ENCODE peak calls at places on chromosomes 11 and 22, in five cellular contexts. One of them, this sample, is unnamed.

GRCh38 chr11:83437939-83438338 is 151.8 kb upstream of the CCDC90B start:
- DNase-seq in kidney: no peak
- DNase-seq in left ventricle myocardium inferior: no peak
- DNase-seq in ascending aorta: no peak
- DNase-seq in dorsolateral prefrontal cortex: no peak
- DNase-seq in this sample: no peak

GRCh38 chr11:12092714-12093113 is 17.7 kb upstream of the MICAL2 start:
- DNase-seq in kidney: no peak
- DNase-seq in left ventricle myocardium inferior: no peak
- DNase-seq in ascending aorta: no peak
- DNase-seq in dorsolateral prefrontal cortex: no peak
- DNase-seq in this sample: no peak

GRCh38 chr11:125207866-125208425 is 43.4 kb downstream of the PKNOX2 start:
- DNase-seq in kidney: no peak
- DNase-seq in left ventricle myocardium inferior: no peak
- DNase-seq in ascending aorta: no peak
- DNase-seq in dorsolateral prefrontal cortex: no peak
- DNase-seq in this sample: no peak

GRCh38 chr11:78851883-78852586 is 277.4 kb upstream of the NARS2 start:
- DNase-seq in kidney: no peak
- DNase-seq in left ventricle myocardium inferior: no peak
- DNase-seq in ascending aorta: no peak
- DNase-seq in dorsolateral prefrontal cortex: no peak
- DNase-seq in this sample: no peak

GRCh38 chr11:126164781-126165180 is 46.7 kb downstream of the RPUSD4 start:
- DNase-seq in kidney: no peak
- DNase-seq in left ventricle myocardium inferior: peak
- DNase-seq in ascending aorta: no peak
- DNase-seq in dorsolateral prefrontal cortex: no peak
- DNase-seq in this sample: no peak

GRCh38 chr11:72585762-72586590 is 88.2 kb downstream of the PDE2A start:
- DNase-seq in kidney: peak
- DNase-seq in left ventricle myocardium inferior: peak
- DNase-seq in ascending aorta: no peak
- DNase-seq in dorsolateral prefrontal cortex: peak
- DNase-seq in this sample: peak

GRCh38 chr22:17842386-17842785 is 68.1 kb upstream of the BID start:
- DNase-seq in kidney: no peak
- DNase-seq in left ventricle myocardium inferior: no peak
- DNase-seq in ascending aorta: no peak
- DNase-seq in dorsolateral prefrontal cortex: no peak
- DNase-seq in this sample: no peak

GRCh38 chr11:9568854-9569587 is 4.4 kb upstream of the WEE1 start:
- DNase-seq in kidney: peak
- DNase-seq in left ventricle myocardium inferior: peak
- DNase-seq in ascending aorta: no peak
- DNase-seq in dorsolateral prefrontal cortex: no peak
- DNase-seq in this sample: peak

GRCh38 chr22:20044495-20045151 is 23.7 kb downstream of the TANGO2 start:
- DNase-seq in kidney: no peak
- DNase-seq in left ventricle myocardium inferior: no peak
- DNase-seq in ascending aorta: no peak
- DNase-seq in dorsolateral prefrontal cortex: no peak
- DNase-seq in this sample: no peak

GRCh38 chr22:25100402-25100801 is 99.3 kb upstream of the CRYBB3 start:
- DNase-seq in kidney: no peak
- DNase-seq in left ventricle myocardium inferior: no peak
- DNase-seq in ascending aorta: no peak
- DNase-seq in dorsolateral prefrontal cortex: no peak
- DNase-seq in this sample: no peak

GRCh38 chr11:37942081-37942480 is 1344.0 kb upstream of the RAG2 start:
- DNase-seq in kidney: no peak
- DNase-seq in left ventricle myocardium inferior: no peak
- DNase-seq in ascending aorta: no peak
- DNase-seq in dorsolateral prefrontal cortex: no peak
- DNase-seq in this sample: no peak

GRCh38 chr11:117970400-117971024 is 15.7 kb upstream of the IL10RA start:
- DNase-seq in kidney: no peak
- DNase-seq in left ventricle myocardium inferior: no peak
- DNase-seq in ascending aorta: no peak
- DNase-seq in dorsolateral prefrontal cortex: no peak
- DNase-seq in this sample: no peak

GRCh38 chr11:6694229-6694535 is 11.0 kb upstream of the MRPL17 start:
- DNase-seq in kidney: no peak
- DNase-seq in left ventricle myocardium inferior: no peak
- DNase-seq in ascending aorta: no peak
- DNase-seq in dorsolateral prefrontal cortex: no peak
- DNase-seq in this sample: no peak

GRCh38 chr11:6692128-6692527 is 9.0 kb upstream of the MRPL17 start:
- DNase-seq in kidney: no peak
- DNase-seq in left ventricle myocardium inferior: no peak
- DNase-seq in ascending aorta: no peak
- DNase-seq in dorsolateral prefrontal cortex: no peak
- DNase-seq in this sample: no peak

GRCh38 chr11:6693342-6694228 is 10.4 kb upstream of the MRPL17 start:
- DNase-seq in kidney: no peak
- DNase-seq in left ventricle myocardium inferior: no peak
- DNase-seq in ascending aorta: peak
- DNase-seq in dorsolateral prefrontal cortex: no peak
- DNase-seq in this sample: no peak

DNA sequence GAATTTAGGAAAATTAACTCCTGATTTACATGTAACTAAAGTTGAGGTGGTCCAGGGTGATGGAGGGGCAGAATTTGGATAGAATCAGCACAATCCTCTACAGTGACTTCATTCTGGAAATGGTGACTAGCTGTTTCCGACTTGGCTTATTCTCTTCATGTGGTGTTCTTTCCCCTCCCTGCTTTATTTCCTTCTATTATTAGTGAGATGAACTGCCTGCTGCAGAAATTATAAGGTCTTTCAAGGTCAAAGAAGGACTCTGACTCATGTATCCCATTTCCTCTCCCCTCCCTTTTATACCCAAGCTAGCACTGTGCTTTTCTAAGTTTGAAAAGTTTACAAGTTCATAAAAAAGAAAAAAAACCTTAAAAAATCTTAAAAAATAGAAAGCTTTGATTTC is 12.2 kb upstream of the MRPL17 start:
- DNase-seq in kidney: no peak
- DNase-seq in left ventricle myocardium inferior: no peak
- DNase-seq in ascending aorta: no peak
- DNase-seq in dorsolateral prefrontal cortex: no peak
- DNase-seq in this sample: no peak
- H3K27ac ChIP-seq in kidney: peak
- H3K27ac ChIP-seq in left ventricle myocardium inferior: peak
- H3K27ac ChIP-seq in ascending aorta: peak
- H3K27ac ChIP-seq in dorsolateral prefrontal cortex: no peak
- H3K27ac ChIP-seq in this sample: no peak

GRCh38 chr11:103845331-103845730 is 191.1 kb upstream of the DDI1 start:
- DNase-seq in kidney: no peak
- DNase-seq in left ventricle myocardium inferior: no peak
- DNase-seq in ascending aorta: no peak
- DNase-seq in dorsolateral prefrontal cortex: no peak
- DNase-seq in this sample: no peak

GRCh38 chr11:103842191-103842590 is 194.2 kb upstream of the DDI1 start:
- DNase-seq in kidney: no peak
- DNase-seq in left ventricle myocardium inferior: peak
- DNase-seq in ascending aorta: no peak
- DNase-seq in dorsolateral prefrontal cortex: peak
- DNase-seq in this sample: no peak

GRCh38 chr11:103844327-103845215 is 191.9 kb upstream of the DDI1 start:
- DNase-seq in kidney: no peak
- DNase-seq in left ventricle myocardium inferior: no peak
- DNase-seq in ascending aorta: no peak
- DNase-seq in dorsolateral prefrontal cortex: no peak
- DNase-seq in this sample: no peak

GRCh38 chr11:103842795-103843194 is 193.6 kb upstream of the DDI1 start:
- DNase-seq in kidney: no peak
- DNase-seq in left ventricle myocardium inferior: no peak
- DNase-seq in ascending aorta: no peak
- DNase-seq in dorsolateral prefrontal cortex: no peak
- DNase-seq in this sample: no peak
- H3K4me3 ChIP-seq in kidney: no peak
- H3K4me3 ChIP-seq in left ventricle myocardium inferior: no peak
- H3K4me3 ChIP-seq in ascending aorta: no peak
- H3K4me3 ChIP-seq in dorsolateral prefrontal cortex: no peak
- H3K4me3 ChIP-seq in this sample: no peak

GRCh38 chr11:68004551-68005335 is 846 bp upstream of the UNC93B1 start:
- DNase-seq in kidney: no peak
- DNase-seq in left ventricle myocardium inferior: no peak
- DNase-seq in ascending aorta: no peak
- DNase-seq in dorsolateral prefrontal cortex: peak
- DNase-seq in this sample: peak

GRCh38 chr11:68002943-68003845 is 703 bp downstream of the UNC93B1 start:
- DNase-seq in kidney: peak
- DNase-seq in left ventricle myocardium inferior: no peak
- DNase-seq in ascending aorta: no peak
- DNase-seq in dorsolateral prefrontal cortex: no peak
- DNase-seq in this sample: peak

GRCh38 chr11:68006606-68007166 is 2.8 kb upstream of the UNC93B1 start:
- DNase-seq in kidney: peak
- DNase-seq in left ventricle myocardium inferior: no peak
- DNase-seq in ascending aorta: no peak
- DNase-seq in dorsolateral prefrontal cortex: no peak
- DNase-seq in this sample: no peak

GRCh38 chr11:68002575-68002942 is 1.3 kb downstream of the UNC93B1 start:
- DNase-seq in kidney: peak
- DNase-seq in left ventricle myocardium inferior: no peak
- DNase-seq in ascending aorta: no peak
- DNase-seq in dorsolateral prefrontal cortex: no peak
- DNase-seq in this sample: no peak

GRCh38 chr11:68003846-68004550 is at the start of gene UNC93B1:
- DNase-seq in kidney: peak
- DNase-seq in left ventricle myocardium inferior: peak
- DNase-seq in ascending aorta: peak
- DNase-seq in dorsolateral prefrontal cortex: peak
- DNase-seq in this sample: peak
- TF ChIP-seq CTCF in kidney: no peak
- TF ChIP-seq CTCF in left ventricle myocardium inferior: no peak
- TF ChIP-seq CTCF in ascending aorta: no peak
- TF ChIP-seq CTCF in dorsolateral prefrontal cortex: no peak
- TF ChIP-seq CTCF in this sample: no peak

GRCh38 chr11:45553401-45553936 is 112.0 kb downstream of the CHST1 start:
- DNase-seq in kidney: no peak
- DNase-seq in left ventricle myocardium inferior: no peak
- DNase-seq in ascending aorta: no peak
- DNase-seq in dorsolateral prefrontal cortex: no peak
- DNase-seq in this sample: no peak
- H3K27ac ChIP-seq in kidney: no peak
- H3K27ac ChIP-seq in left ventricle myocardium inferior: no peak
- H3K27ac ChIP-seq in ascending aorta: no peak
- H3K27ac ChIP-seq in dorsolateral prefrontal cortex: no peak
- H3K27ac ChIP-seq in this sample: peak

GRCh38 chr11:121414141-121414918 is 37.8 kb upstream of the SORL1 start:
- DNase-seq in kidney: no peak
- DNase-seq in left ventricle myocardium inferior: no peak
- DNase-seq in ascending aorta: no peak
- DNase-seq in dorsolateral prefrontal cortex: no peak
- DNase-seq in this sample: no peak

GRCh38 chr11:121418625-121419114 is 33.4 kb upstream of the SORL1 start:
- DNase-seq in kidney: no peak
- DNase-seq in left ventricle myocardium inferior: no peak
- DNase-seq in ascending aorta: peak
- DNase-seq in dorsolateral prefrontal cortex: no peak
- DNase-seq in this sample: no peak

GRCh38 chr11:121417607-121418006 is 34.5 kb upstream of the SORL1 start:
- DNase-seq in kidney: no peak
- DNase-seq in left ventricle myocardium inferior: no peak
- DNase-seq in ascending aorta: no peak
- DNase-seq in dorsolateral prefrontal cortex: no peak
- DNase-seq in this sample: no peak

GRCh38 chr11:121415861-121416260 is 36.3 kb upstream of the SORL1 start:
- DNase-seq in kidney: no peak
- DNase-seq in left ventricle myocardium inferior: no peak
- DNase-seq in ascending aorta: no peak
- DNase-seq in dorsolateral prefrontal cortex: no peak
- DNase-seq in this sample: no peak

GRCh38 chr11:121416909-121417567 is 35.1 kb upstream of the SORL1 start:
- DNase-seq in kidney: peak
- DNase-seq in left ventricle myocardium inferior: peak
- DNase-seq in ascending aorta: peak
- DNase-seq in dorsolateral prefrontal cortex: peak
- DNase-seq in this sample: no peak
- H3K4me3 ChIP-seq in kidney: no peak
- H3K4me3 ChIP-seq in left ventricle myocardium inferior: no peak
- H3K4me3 ChIP-seq in ascending aorta: no peak
- H3K4me3 ChIP-seq in dorsolateral prefrontal cortex: no peak
- H3K4me3 ChIP-seq in this sample: no peak

GRCh38 chr11:92861641-92862040 is 107.8 kb upstream of the MTNR1B start:
- DNase-seq in kidney: no peak
- DNase-seq in left ventricle myocardium inferior: no peak
- DNase-seq in ascending aorta: no peak
- DNase-seq in dorsolateral prefrontal cortex: no peak
- DNase-seq in this sample: peak
- TF ChIP-seq CTCF in kidney: no peak
- TF ChIP-seq CTCF in left ventricle myocardium inferior: no peak
- TF ChIP-seq CTCF in ascending aorta: no peak
- TF ChIP-seq CTCF in dorsolateral prefrontal cortex: no peak
- TF ChIP-seq CTCF in this sample: peak

This sample was measured in endodermal cell.